ENCODE peak calls at places on chromosomes 13 and 19, in nine cellular contexts. W, Z, Y, A, T, D, U, E and Q are unnamed samples.

GRCh38 chr13:22047082-22047784 is 376.4 kb downstream of the FGF9 start:
- DNase-seq in Z (no peak), W (no peak), D (no peak), A (peak), U (no peak), E (no peak), Y (no peak), T (no peak), Q (no peak)

GRCh38 chr13:76822691-76823267 is 63.4 kb downstream of the KCTD12 start:
- DNase-seq in E (peak), W (peak), D (peak), U (peak), T (no peak), Y (peak), A (no peak), Z (no peak), Q (no peak)

GRCh38 chr13:74230984-74231443 is 96.8 kb upstream of the KLF12 start:
- DNase-seq in T (no peak), Z (no peak), E (no peak), A (no peak), Y (no peak), D (no peak), U (no peak), W (no peak), Q (no peak)

GRCh38 chr19:29105629-29106352 is 107.2 kb downstream of the UQCRFS1 start:
- DNase-seq in Y (no peak), W (no peak), T (no peak), E (no peak), U (no peak), D (no peak), Z (peak), A (no peak), Q (no peak)

GRCh38 chr13:36783883-36784282 is 35.1 kb upstream of the RFXAP start:
- DNase-seq in Z (no peak), W (no peak), D (no peak), U (no peak), T (no peak), A (no peak), E (no peak), Y (no peak), Q (no peak)

GRCh38 chr13:25910243-25910642 is 141.6 kb downstream of the SHISA2 start:
- DNase-seq in A (no peak), E (no peak), Y (no peak), U (no peak), D (no peak), W (no peak), T (peak), Z (no peak), Q (no peak)

GRCh38 chr19:37699057-37699456 is 20.5 kb downstream of the ZNF607 start:
- DNase-seq in A (no peak), U (no peak), T (no peak), D (no peak), E (peak), Z (no peak), Y (no peak), W (no peak), Q (no peak)

GRCh38 chr13:33999830-34000605 is 182.1 kb downstream of the RFC3 start:
- DNase-seq in Z (no peak), Y (no peak), U (no peak), T (no peak), D (no peak), E (peak), W (no peak), A (no peak), Q (no peak)

GRCh38 chr13:42068886-42069285 is 20.4 kb downstream of the DGKH start:
- DNase-seq in T (no peak), Z (no peak), A (no peak), D (no peak), E (no peak), W (no peak), U (no peak), Y (no peak), Q (no peak)

GRCh38 chr13:37011788-37012187 is 11.2 kb downstream of the EXOSC8 start:
- DNase-seq in W (no peak), T (no peak), A (no peak), U (no peak), Z (no peak), D (no peak), Y (no peak), E (no peak), Q (no peak)

GRCh38 chr19:17279436-17279835 is 2.3 kb upstream of the ANKLE1 start:
- DNase-seq in U (no peak), E (no peak), D (no peak), Y (peak), A (no peak), Z (no peak), T (no peak), W (no peak), Q (no peak)

GRCh38 chr13:53150568-53150967 is 122.0 kb downstream of the OLFM4 start:
- DNase-seq in W (no peak), A (no peak), D (no peak), Y (no peak), E (no peak), Z (no peak), U (no peak), T (no peak), Q (no peak)

GRCh38 chr19:992670-993055 is 7.6 kb upstream of the GRIN3B start:
- DNase-seq in A (peak), W (no peak), Y (no peak), T (no peak), E (no peak), D (no peak), U (no peak), Z (no peak), Q (no peak)

GRCh38 chr13:94169783-94170513 is 309.5 kb downstream of the DCT start:
- DNase-seq in A (no peak), Y (peak), W (no peak), D (no peak), E (peak), T (no peak), Z (no peak), U (no peak), Q (no peak)

GRCh38 chr19:47107953-47108746 is 5.4 kb downstream of the ZC3H4 start:
- DNase-seq in T (no peak), D (no peak), U (no peak), Y (peak), E (peak), W (no peak), A (no peak), Z (no peak), Q (peak)

GRCh38 chr13:30796132-30796832 is 60.9 kb downstream of the ALOX5AP start:
- DNase-seq in U (peak), W (no peak), D (no peak), Y (peak), E (peak), A (peak), T (no peak), Z (no peak), Q (no peak)

GRCh38 chr13:75689686-75690085 is 53.6 kb downstream of the LMO7 start:
- DNase-seq in Y (peak), T (no peak), A (no peak), Z (no peak), U (no peak), E (peak), W (no peak), D (no peak), Q (no peak)

GRCh38 chr19:29248332-29248844 is 35.4 kb upstream of the UQCRFS1 start:
- DNase-seq in E (no peak), T (no peak), Y (no peak), W (no peak), D (no peak), U (no peak), Z (peak), A (no peak), Q (no peak)

GRCh38 chr19:43956827-43957226 is 5.8 kb downstream of the ZNF221 start:
- DNase-seq in A (no peak), Z (no peak), W (peak), Y (no peak), U (no peak), D (no peak), E (no peak), T (no peak), Q (no peak)

GRCh38 chr19:45577111-45577905 is 7.3 kb downstream of the OPA3 start:
- DNase-seq in D (no peak), T (peak), W (no peak), Y (peak), U (peak), A (peak), E (peak), Z (no peak), Q (no peak)

GRCh38 chr19:10104665-10105221 is 1.4 kb upstream of the PPAN start:
- DNase-seq in U (no peak), D (peak), E (no peak), W (peak), T (no peak), Y (no peak), Z (no peak), A (no peak), Q (no peak)

GRCh38 chr19:8126008-8126407 is 23.4 kb downstream of the FBN3 start:
- DNase-seq in E (no peak), Y (no peak), T (no peak), D (no peak), A (no peak), W (no peak), U (no peak), Z (no peak), Q (no peak)

GRCh38 chr19:13085673-13086072 is 17.0 kb downstream of the LYL1 start:
- DNase-seq in T (no peak), W (no peak), E (no peak), U (no peak), D (no peak), Y (no peak), Z (no peak), A (no peak), Q (no peak)

GRCh38 chr19:13083627-13084026 is 19.0 kb downstream of the LYL1 start:
- DNase-seq in A (no peak), E (no peak), Z (no peak), D (no peak), W (no peak), U (no peak), T (no peak), Y (no peak), Q (no peak)

GRCh38 chr19:13079542-13079986 is 23.1 kb downstream of the LYL1 start:
- DNase-seq in U (peak), D (no peak), Z (no peak), E (peak), T (no peak), W (no peak), A (no peak), Y (peak), Q (no peak)

GRCh38 chr19:13083008-13083404 is 19.7 kb downstream of the LYL1 start:
- DNase-seq in W (no peak), Y (no peak), A (no peak), T (no peak), U (no peak), D (no peak), Z (no peak), E (no peak), Q (no peak)

GRCh38 chr19:13082192-13083007 is 20.3 kb downstream of the LYL1 start:
- DNase-seq in D (no peak), A (no peak), Z (peak), U (peak), W (no peak), T (peak), E (peak), Y (peak), Q (no peak)
- TF ChIP-seq CTCF in D (no peak), A (no peak), Z (peak), U (peak), W (peak), T (peak), E (peak), Y (peak), Q (peak)

GRCh38 chr19:49814010-49814409 is 918 bp upstream of the FUZ start:
- DNase-seq in D (no peak), T (no peak), W (no peak), Y (no peak), Z (no peak), A (no peak), E (no peak), U (no peak), Q (no peak)

GRCh38 chr19:49820125-49820524 is 2.0 kb downstream of the MED25 start:
- DNase-seq in E (peak), U (peak), T (no peak), Y (no peak), Z (no peak), W (no peak), D (no peak), A (peak), Q (no peak)

GRCh38 chr19:49818691-49819331 is 722 bp downstream of the MED25 start:
- DNase-seq in Z (no peak), Y (no peak), U (no peak), T (no peak), E (no peak), W (no peak), D (no peak), A (no peak), Q (no peak)

GRCh38 chr19:49816616-49817015 is 1.5 kb upstream of the MED25 start:
- DNase-seq in E (no peak), D (no peak), W (no peak), Z (no peak), Y (no peak), U (no peak), T (no peak), A (no peak), Q (no peak)

DNA sequence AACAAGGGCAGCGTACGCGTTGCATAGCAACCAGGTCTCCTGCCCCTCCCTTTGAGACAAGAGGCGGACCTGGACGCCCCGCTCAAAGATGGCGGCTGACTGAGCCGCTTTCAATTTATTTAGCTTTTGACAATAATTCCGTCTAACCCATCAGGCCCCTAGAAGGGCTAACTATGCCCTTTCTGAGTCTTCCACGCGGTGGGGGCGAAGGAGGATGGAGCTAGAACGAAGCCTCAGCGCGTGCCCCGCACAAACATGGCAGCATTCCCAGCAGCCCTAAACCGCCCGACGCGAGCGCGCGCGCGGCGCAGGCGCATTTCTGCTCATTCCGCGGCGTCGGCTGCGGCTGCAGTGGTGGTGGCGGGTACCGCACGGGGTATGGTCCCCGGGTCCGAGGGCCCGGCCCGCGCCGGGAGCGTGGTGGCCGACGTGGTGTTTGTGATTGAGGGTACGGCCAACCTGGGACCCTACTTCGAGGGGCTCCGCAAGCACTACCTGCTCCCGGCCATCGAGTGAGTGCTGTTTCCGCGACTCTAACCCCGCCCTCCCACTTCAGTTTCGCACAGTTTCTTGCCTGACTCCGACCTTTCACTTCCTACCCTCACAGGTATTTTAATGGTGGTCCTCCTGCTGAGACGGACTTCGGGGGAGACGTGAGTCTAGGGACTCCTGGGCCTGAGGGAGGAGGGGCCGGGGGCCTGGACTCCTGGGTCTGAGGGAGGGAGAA is at the start of gene MED25:
- DNase-seq in W (peak), D (peak), A (peak), Y (peak), T (peak), U (peak), E (peak), Z (peak), Q (no peak)
- TF ChIP-seq CTCF in W (no peak), D (no peak), A (peak), Y (no peak), T (peak), U (no peak), E (no peak), Z (peak), Q (peak)

GRCh38 chr19:19630062-19630414 is 2.0 kb upstream of the LPAR2 start:
- DNase-seq in W (no peak), E (no peak), T (no peak), A (no peak), D (no peak), U (no peak), Z (no peak), Y (no peak), Q (no peak)
- TF ChIP-seq CTCF in W (no peak), E (no peak), T (no peak), A (no peak), D (no peak), U (no peak), Z (no peak), Y (no peak), Q (no peak)

DNA sequence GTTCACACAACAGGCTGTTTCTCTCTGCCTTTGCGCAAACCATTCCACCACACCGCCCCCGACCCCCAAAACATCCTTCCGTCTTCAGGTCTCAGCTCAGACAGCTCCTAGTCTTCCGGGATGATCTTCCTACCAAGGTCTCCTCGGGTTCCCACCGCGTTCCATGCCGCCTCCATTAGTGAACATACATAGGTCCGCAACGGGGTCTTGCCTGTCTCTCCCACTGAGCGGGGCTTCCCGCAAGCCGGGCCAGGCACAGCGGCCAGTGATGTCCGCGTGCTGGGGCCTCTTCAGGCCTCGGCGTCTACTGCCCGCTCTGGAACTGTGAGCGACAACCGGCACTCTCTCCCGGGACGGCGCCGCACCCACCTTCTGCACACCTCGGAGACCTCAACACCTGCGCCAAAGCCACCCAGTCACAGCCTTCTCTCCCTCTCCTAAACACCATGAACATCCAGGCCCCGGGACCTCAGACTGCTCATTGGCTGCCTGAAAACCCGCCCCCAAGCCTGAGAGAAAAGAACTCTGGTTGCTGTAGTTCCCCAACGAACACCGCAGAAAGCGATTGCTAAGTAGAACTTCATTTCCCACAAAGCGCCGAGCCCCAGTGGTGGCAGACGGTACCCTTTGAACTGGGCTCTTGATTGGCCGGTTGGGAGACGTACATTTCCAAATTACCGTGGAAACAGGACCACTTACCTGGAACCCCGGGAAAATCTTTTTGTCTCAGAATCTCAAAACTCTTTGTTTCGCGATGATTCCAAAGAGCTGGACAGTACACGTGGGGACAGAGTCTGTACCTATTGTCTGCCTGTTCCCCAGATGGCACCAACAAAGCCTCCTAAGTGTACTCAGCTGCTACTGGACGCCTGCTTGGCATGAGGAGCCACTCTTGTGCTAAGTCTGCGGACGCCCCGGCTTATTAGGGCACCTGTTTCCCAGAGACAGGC is 9.5 kb downstream of the DYRK1B start:
- DNase-seq in W (peak), U (peak), A (peak), Y (peak), E (peak), Z (peak), D (peak), T (peak), Q (peak)
- TF ChIP-seq CTCF in W (no peak), U (no peak), A (no peak), Y (no peak), E (no peak), Z (no peak), D (no peak), T (no peak), Q (no peak)

GRCh38 chr19:6092329-6093286 is 17.7 kb downstream of the RFX2 start:
- DNase-seq in A (peak), W (no peak), Y (peak), Z (peak), D (no peak), T (peak), E (peak), U (peak), Q (no peak)
- TF ChIP-seq CTCF in A (peak), W (no peak), Y (no peak), Z (no peak), D (no peak), T (no peak), E (no peak), U (no peak), Q (peak)

DNA sequence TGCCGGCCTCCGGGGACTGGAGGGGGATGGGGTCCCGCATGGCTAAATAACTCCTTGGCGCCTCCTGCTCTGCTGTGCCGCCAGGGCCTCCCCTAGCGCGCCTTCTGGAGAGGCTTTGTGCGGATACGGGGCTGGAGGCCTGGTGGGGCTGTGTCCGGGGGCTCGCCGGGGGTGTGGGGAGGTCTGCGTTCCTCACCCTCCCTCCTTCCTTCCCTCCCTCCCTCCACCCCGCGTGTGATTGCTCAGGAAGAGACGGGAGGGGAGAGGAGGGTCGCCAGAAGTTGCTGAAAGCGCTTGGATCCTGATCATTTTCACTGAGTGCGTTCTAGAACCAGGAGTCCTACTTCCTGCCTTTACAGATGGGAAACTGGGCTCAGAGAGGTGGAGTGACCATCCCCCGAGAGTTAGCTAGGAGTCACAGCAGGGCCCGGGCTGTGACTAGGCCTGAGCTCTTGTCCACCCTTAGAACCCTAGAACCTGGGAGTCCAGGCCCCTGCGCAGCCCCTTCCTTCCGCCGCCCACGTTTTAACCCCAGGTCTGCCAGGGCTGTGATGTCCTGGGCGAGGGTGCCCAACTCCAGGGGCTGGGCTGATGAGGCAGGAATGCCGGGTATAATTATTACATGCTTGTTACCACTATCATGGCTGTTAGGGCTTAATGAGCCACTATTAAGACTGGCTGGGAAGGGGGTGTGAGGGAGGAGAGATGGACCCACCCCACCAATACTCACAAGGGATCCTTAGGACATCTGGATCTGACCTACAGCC is 782 bp upstream of the JUND start:
- DNase-seq in Y (peak), A (no peak), E (no peak), Z (no peak), T (no peak), D (no peak), W (no peak), U (no peak), Q (no peak)
- TF ChIP-seq CTCF in Y (peak), A (peak), E (peak), Z (no peak), T (peak), D (no peak), W (no peak), U (no peak), Q (peak)

DNA sequence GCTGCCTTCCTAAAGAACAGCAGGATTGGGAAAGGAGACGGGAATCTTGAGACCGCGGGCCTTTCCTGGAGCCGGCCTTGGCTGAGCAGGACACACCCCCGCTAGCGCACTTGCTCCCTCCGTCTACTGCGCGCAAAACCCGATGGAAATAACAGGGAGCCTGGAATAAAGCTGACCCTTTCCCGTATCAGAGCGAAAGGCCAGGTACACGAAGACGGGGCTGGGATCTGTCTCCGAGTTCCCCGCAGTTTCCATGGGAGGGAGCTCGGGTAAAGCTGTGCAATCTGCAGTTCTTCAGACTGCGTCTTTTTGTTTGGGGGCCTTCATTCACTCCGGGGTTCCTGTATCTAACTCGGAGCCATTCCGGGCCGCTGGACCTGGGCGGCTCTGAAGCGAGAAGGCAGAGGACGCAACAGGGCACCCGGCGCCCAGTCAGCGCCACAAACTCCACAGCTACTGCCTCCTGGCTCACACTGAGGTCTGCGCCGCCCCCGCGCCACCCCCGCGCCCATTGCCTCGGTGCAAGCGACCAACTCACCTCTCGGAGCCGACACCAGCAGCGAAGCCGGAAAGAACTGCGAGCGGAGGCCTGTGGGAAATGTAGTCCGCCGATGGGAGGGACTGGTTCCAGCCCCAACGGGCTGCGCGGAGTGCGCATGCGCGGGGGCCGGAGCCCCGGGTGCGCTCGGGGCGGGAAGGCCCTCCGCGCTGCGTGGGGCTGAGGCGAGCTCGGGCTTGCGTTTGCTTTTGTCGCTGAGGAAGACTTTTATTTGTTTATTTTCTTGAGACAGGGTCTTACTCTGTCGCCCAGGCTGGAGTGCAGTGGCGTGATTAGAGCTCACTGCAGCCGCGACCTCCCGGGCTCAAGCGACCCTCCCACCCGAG is at the start of gene ZFP14:
- DNase-seq in A (peak), W (peak), D (peak), Y (peak), T (peak), Z (peak), U (peak), E (peak), Q (peak)
- TF ChIP-seq CTCF in A (peak), W (peak), D (no peak), Y (peak), T (peak), Z (peak), U (peak), E (no peak), Q (peak)